ENCODE peak calls at places on chromosomes 3 and 15, in eight cellular contexts. One of them, this sample, is unnamed.

GRCh38 chr15:63452552-63453136 is 51.7 kb upstream of the USP3 start:
- DNase-seq in H1: no peak
- DNase-seq in transverse colon: no peak
- DNase-seq in left lung: no peak
- DNase-seq in IMR-90: no peak
- DNase-seq in Caco-2: no peak
- DNase-seq in BE2C: no peak
- DNase-seq in stomach: no peak
- DNase-seq in this sample: no peak

GRCh38 chr3:143442761-143443477 is 323.3 kb downstream of the CHST2 start:
- DNase-seq in stomach: no peak
- DNase-seq in transverse colon: no peak
- DNase-seq in BE2C: no peak
- DNase-seq in left lung: no peak
- DNase-seq in IMR-90: peak; percentile 11
- DNase-seq in Caco-2: no peak
- DNase-seq in H1: no peak
- DNase-seq in this sample: no peak

GRCh38 chr3:77150028-77150427 is 110.1 kb downstream of the ROBO2 start:
- DNase-seq in Caco-2: no peak
- DNase-seq in transverse colon: no peak
- DNase-seq in BE2C: no peak
- DNase-seq in IMR-90: no peak
- DNase-seq in H1: no peak
- DNase-seq in stomach: no peak
- DNase-seq in left lung: no peak
- DNase-seq in this sample: no peak

GRCh38 chr3:40718681-40719080 is 193.9 kb downstream of the ZNF621 start:
- DNase-seq in H1: no peak
- DNase-seq in BE2C: no peak
- DNase-seq in Caco-2: no peak
- DNase-seq in IMR-90: no peak
- DNase-seq in transverse colon: no peak
- DNase-seq in stomach: no peak
- DNase-seq in left lung: no peak
- DNase-seq in this sample: no peak

GRCh38 chr15:69410290-69410874 is 3.8 kb upstream of the KIF23 start:
- DNase-seq in Caco-2: no peak
- DNase-seq in H1: no peak
- DNase-seq in left lung: no peak
- DNase-seq in BE2C: peak; percentile 46
- DNase-seq in stomach: no peak
- DNase-seq in transverse colon: no peak
- DNase-seq in IMR-90: peak; percentile 31
- DNase-seq in this sample: no peak

GRCh38 chr3:65483475-65483874 is 555.2 kb downstream of the MAGI1 start:
- DNase-seq in transverse colon: peak; percentile 50
- DNase-seq in left lung: peak; percentile 62
- DNase-seq in Caco-2: no peak
- DNase-seq in stomach: peak; percentile 81
- DNase-seq in H1: no peak
- DNase-seq in IMR-90: no peak
- DNase-seq in BE2C: no peak
- DNase-seq in this sample: peak; percentile 74

GRCh38 chr15:31433574-31433973 is 106.9 kb downstream of the KLF13 start:
- DNase-seq in H1: no peak
- DNase-seq in left lung: no peak
- DNase-seq in BE2C: no peak
- DNase-seq in transverse colon: no peak
- DNase-seq in IMR-90: no peak
- DNase-seq in stomach: no peak
- DNase-seq in Caco-2: no peak
- DNase-seq in this sample: no peak

GRCh38 chr15:90860942-90861675 is 7.3 kb upstream of the FURIN start:
- DNase-seq in IMR-90: no peak
- DNase-seq in Caco-2: no peak
- DNase-seq in transverse colon: no peak
- DNase-seq in BE2C: no peak
- DNase-seq in left lung: no peak
- DNase-seq in H1: no peak
- DNase-seq in stomach: no peak
- DNase-seq in this sample: no peak

GRCh38 chr15:43215961-43216360 is 4.9 kb downstream of the EPB42 start:
- DNase-seq in transverse colon: no peak
- DNase-seq in BE2C: no peak
- DNase-seq in left lung: no peak
- DNase-seq in Caco-2: peak; percentile 17
- DNase-seq in H1: no peak
- DNase-seq in stomach: no peak
- DNase-seq in IMR-90: peak; percentile 54
- DNase-seq in this sample: no peak

GRCh38 chr3:135325096-135325495 is 530.0 kb downstream of the EPHB1 start:
- DNase-seq in IMR-90: no peak
- DNase-seq in H1: no peak
- DNase-seq in stomach: peak; percentile 53
- DNase-seq in BE2C: no peak
- DNase-seq in Caco-2: no peak
- DNase-seq in transverse colon: peak; percentile 10
- DNase-seq in left lung: no peak
- DNase-seq in this sample: no peak

GRCh38 chr15:99977945-99978344 is 244.7 kb upstream of the LYSMD4 start:
- DNase-seq in left lung: no peak
- DNase-seq in Caco-2: no peak
- DNase-seq in BE2C: no peak
- DNase-seq in stomach: no peak
- DNase-seq in IMR-90: no peak
- DNase-seq in transverse colon: no peak
- DNase-seq in H1: no peak
- DNase-seq in this sample: no peak

GRCh38 chr15:70902105-70902504 is 9.5 kb downstream of the LRRC49 start:
- DNase-seq in Caco-2: peak; percentile 44
- DNase-seq in transverse colon: peak; percentile 30
- DNase-seq in left lung: no peak
- DNase-seq in H1: no peak
- DNase-seq in IMR-90: peak; percentile 95
- DNase-seq in stomach: no peak
- DNase-seq in BE2C: no peak
- DNase-seq in this sample: no peak

GRCh38 chr3:67678665-67679064 is 24.3 kb upstream of the SUCLG2 start:
- DNase-seq in H1: no peak
- DNase-seq in Caco-2: no peak
- DNase-seq in left lung: no peak
- DNase-seq in transverse colon: no peak
- DNase-seq in stomach: no peak
- DNase-seq in BE2C: no peak
- DNase-seq in IMR-90: no peak
- DNase-seq in this sample: no peak

GRCh38 chr3:45915518-45916231 is 27.6 kb upstream of the CXCR6 start:
- DNase-seq in stomach: peak; percentile 37
- DNase-seq in BE2C: no peak
- DNase-seq in left lung: no peak
- DNase-seq in H1: no peak
- DNase-seq in transverse colon: peak; percentile 48
- DNase-seq in IMR-90: peak; percentile 94
- DNase-seq in Caco-2: no peak
- DNase-seq in this sample: no peak

GRCh38 chr3:173938159-173938558 is 540.6 kb downstream of the NLGN1 start:
- DNase-seq in BE2C: no peak
- DNase-seq in Caco-2: no peak
- DNase-seq in transverse colon: no peak
- DNase-seq in stomach: no peak
- DNase-seq in left lung: no peak
- DNase-seq in IMR-90: peak; percentile 76
- DNase-seq in H1: no peak
- DNase-seq in this sample: no peak

GRCh38 chr15:31248951-31249350 is 77.7 kb upstream of the KLF13 start:
- DNase-seq in stomach: no peak
- DNase-seq in left lung: peak; percentile 18
- DNase-seq in Caco-2: no peak
- DNase-seq in IMR-90: no peak
- DNase-seq in BE2C: no peak
- DNase-seq in H1: no peak
- DNase-seq in transverse colon: no peak
- DNase-seq in this sample: no peak

GRCh38 chr3:52077900-52078299 is 21.5 kb upstream of the DUSP7 start:
- DNase-seq in transverse colon: no peak
- DNase-seq in IMR-90: no peak
- DNase-seq in left lung: no peak
- DNase-seq in BE2C: no peak
- DNase-seq in Caco-2: no peak
- DNase-seq in stomach: no peak
- DNase-seq in H1: no peak
- DNase-seq in this sample: no peak

GRCh38 chr3:67637255-67637900 is 17.0 kb downstream of the SUCLG2 start:
- DNase-seq in transverse colon: no peak
- DNase-seq in stomach: no peak
- DNase-seq in IMR-90: no peak
- DNase-seq in BE2C: no peak
- DNase-seq in H1: no peak
- DNase-seq in Caco-2: no peak
- DNase-seq in left lung: no peak
- DNase-seq in this sample: no peak

GRCh38 chr3:50118237-50118636 is 29.5 kb downstream of the RBM5 start:
- DNase-seq in stomach: no peak
- DNase-seq in BE2C: no peak
- DNase-seq in transverse colon: no peak
- DNase-seq in left lung: no peak
- DNase-seq in Caco-2: no peak
- DNase-seq in H1: no peak
- DNase-seq in IMR-90: no peak
- DNase-seq in this sample: no peak

GRCh38 chr3:39639344-39640236 is 169.8 kb upstream of the MYRIP start:
- DNase-seq in left lung: peak; percentile 41
- DNase-seq in IMR-90: peak; percentile 96
- DNase-seq in BE2C: peak; percentile 45
- DNase-seq in Caco-2: no peak
- DNase-seq in H1: no peak
- DNase-seq in stomach: no peak
- DNase-seq in transverse colon: no peak
- DNase-seq in this sample: no peak

GRCh38 chr3:34676431-34676830 is 878.0 kb downstream of the PDCD6IP start:
- DNase-seq in H1: no peak
- DNase-seq in BE2C: no peak
- DNase-seq in left lung: no peak
- DNase-seq in Caco-2: no peak
- DNase-seq in IMR-90: no peak
- DNase-seq in stomach: no peak
- DNase-seq in transverse colon: no peak
- DNase-seq in this sample: no peak

GRCh38 chr15:26875476-26875850 is 8.6 kb downstream of the GABRA5 start:
- DNase-seq in left lung: no peak
- DNase-seq in stomach: no peak
- DNase-seq in transverse colon: no peak
- DNase-seq in Caco-2: no peak
- DNase-seq in IMR-90: no peak
- DNase-seq in BE2C: no peak
- DNase-seq in H1: no peak
- DNase-seq in this sample: no peak
- H3K4me3 ChIP-seq in left lung: no peak overlapping the region
- H3K4me3 ChIP-seq in stomach: no peak overlapping the region
- H3K4me3 ChIP-seq in transverse colon: no peak overlapping the region
- H3K4me3 ChIP-seq in Caco-2: no peak overlapping the region
- H3K4me3 ChIP-seq in IMR-90: no peak overlapping the region
- H3K4me3 ChIP-seq in BE2C: no peak overlapping the region
- H3K4me3 ChIP-seq in H1: no peak overlapping the region
- H3K4me3 ChIP-seq in this sample: no peak overlapping the region

DNA sequence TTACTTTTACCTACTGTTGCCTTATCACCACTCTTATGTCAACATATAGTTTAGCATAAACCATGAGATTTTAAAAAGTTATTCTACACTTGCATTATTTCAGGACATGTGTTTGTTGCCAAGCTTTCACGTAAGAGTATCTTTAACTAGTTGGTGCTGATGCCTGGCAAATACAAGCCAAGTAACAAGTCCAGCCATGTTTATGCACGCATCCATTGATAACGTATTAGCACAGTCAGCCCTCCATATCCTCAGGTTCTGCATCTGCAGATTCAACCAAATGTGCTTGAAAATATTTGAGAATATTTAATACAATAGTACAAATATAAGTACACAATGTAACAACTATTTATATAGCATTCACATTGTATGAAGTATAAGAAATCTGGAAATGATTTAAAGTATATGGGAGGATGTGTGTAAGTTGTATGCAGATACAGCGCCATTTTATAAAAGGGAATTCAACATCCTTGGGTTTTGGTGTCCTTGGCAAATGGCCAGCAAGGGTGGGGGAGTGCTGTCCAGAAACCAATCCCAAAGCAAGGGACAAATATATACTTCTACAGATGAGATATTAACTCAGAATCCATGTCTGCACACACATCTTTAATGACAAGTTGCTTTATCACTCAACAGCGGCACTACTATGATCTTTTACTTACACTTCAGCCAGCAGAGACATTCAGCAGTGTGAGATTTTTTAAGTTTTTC is 8.7 kb upstream of the SETD5 start:
- DNase-seq in stomach: no peak
- DNase-seq in left lung: no peak
- DNase-seq in transverse colon: no peak
- DNase-seq in IMR-90: no peak
- DNase-seq in H1: no peak
- DNase-seq in Caco-2: no peak
- DNase-seq in BE2C: no peak
- DNase-seq in this sample: no peak
- H3K36me3 ChIP-seq in stomach: peaks cover 87% of the 10 kb centered on the region
- H3K36me3 ChIP-seq in left lung: no peaks in the 10 kb centered on the region
- H3K36me3 ChIP-seq in transverse colon: peaks cover 2% of the 10 kb centered on the region
- H3K36me3 ChIP-seq in IMR-90: peaks cover 55% of the 10 kb centered on the region
- H3K36me3 ChIP-seq in H1: peaks cover 95% of the 10 kb centered on the region
- H3K36me3 ChIP-seq in Caco-2: peaks cover 2% of the 10 kb centered on the region
- H3K36me3 ChIP-seq in BE2C: peaks cover 62% of the 10 kb centered on the region
- H3K36me3 ChIP-seq in this sample: peaks cover 72% of the 10 kb centered on the region

DNA sequence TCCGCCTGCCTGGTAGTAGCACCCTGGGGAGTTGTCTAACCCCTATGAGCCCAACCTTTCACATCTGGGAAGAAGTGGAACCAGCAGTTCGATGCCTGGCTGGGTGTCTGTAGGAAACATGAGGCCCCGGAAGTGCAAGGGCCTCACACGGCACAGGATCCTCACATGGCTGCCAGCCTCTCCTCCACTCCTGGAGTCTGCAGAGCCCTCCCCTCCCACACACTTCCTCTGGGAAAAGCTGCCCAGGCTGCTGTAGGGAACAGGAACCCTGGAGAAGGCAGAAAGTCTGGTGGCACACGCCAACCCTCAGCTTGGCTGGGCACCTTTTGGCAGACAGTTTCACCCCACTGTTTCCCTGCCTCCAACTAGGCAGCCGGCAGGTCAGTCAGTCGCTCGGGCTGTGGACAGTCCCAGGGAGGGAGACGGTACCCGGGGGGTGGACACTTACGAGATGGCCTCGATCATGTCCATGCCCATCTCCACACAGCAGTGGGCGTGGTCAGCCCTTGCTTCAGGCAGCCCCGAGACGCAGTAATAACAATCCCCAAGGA is 118.4 kb downstream of the ADCY5 start:
- DNase-seq in BE2C: no peak
- DNase-seq in transverse colon: peak; percentile 18
- DNase-seq in left lung: no peak
- DNase-seq in IMR-90: no peak
- DNase-seq in H1: no peak
- DNase-seq in Caco-2: no peak
- DNase-seq in stomach: no peak
- DNase-seq in this sample: peak; percentile 39
- H3K4me3 ChIP-seq in BE2C: no peak overlapping the region
- H3K4me3 ChIP-seq in transverse colon: no peak overlapping the region
- H3K4me3 ChIP-seq in left lung: no peak overlapping the region
- H3K4me3 ChIP-seq in IMR-90: no peak overlapping the region
- H3K4me3 ChIP-seq in H1: no peak overlapping the region
- H3K4me3 ChIP-seq in Caco-2: no peak overlapping the region
- H3K4me3 ChIP-seq in stomach: no peak overlapping the region
- H3K4me3 ChIP-seq in this sample: peak overlapping the region; percentile 25

GRCh38 chr3:194659778-194660177 is 12.2 kb downstream of the LSG1 start:
- DNase-seq in transverse colon: no peak
- DNase-seq in Caco-2: no peak
- DNase-seq in stomach: no peak
- DNase-seq in H1: no peak
- DNase-seq in left lung: no peak
- DNase-seq in IMR-90: no peak
- DNase-seq in BE2C: no peak
- DNase-seq in this sample: no peak
- H3K36me3 ChIP-seq in transverse colon: no peaks in the 10 kb centered on the region
- H3K36me3 ChIP-seq in Caco-2: no peaks in the 10 kb centered on the region
- H3K36me3 ChIP-seq in stomach: peaks cover 82% of the 10 kb centered on the region
- H3K36me3 ChIP-seq in H1: peaks cover 38% of the 10 kb centered on the region
- H3K36me3 ChIP-seq in left lung: no peaks in the 10 kb centered on the region
- H3K36me3 ChIP-seq in IMR-90: peaks cover 20% of the 10 kb centered on the region
- H3K36me3 ChIP-seq in BE2C: peaks cover 73% of the 10 kb centered on the region
- H3K36me3 ChIP-seq in this sample: peaks cover 72% of the 10 kb centered on the region